ENCODE peak calls at places on chromosomes 7 and 10, in six cellular contexts. K is H7; L is EL; Y is WTC11; M is CD8-positive, alpha-beta T cell; Z is left colon. I is an unnamed sample.

GRCh38 chr7:46291601-46292150 is 370.6 kb upstream of the IGFBP3 start:
- DNase-seq in K (no peak), L (peak), Y (no peak), M (no peak), Z (no peak), I (no peak)

GRCh38 chr7:26639111-26639510 is 225.3 kb downstream of the SKAP2 start:
- DNase-seq in K (no peak), L (no peak), Y (no peak), M (no peak), Z (no peak), I (no peak)

GRCh38 chr10:108735380-108735779 is 1187.9 kb downstream of the XPNPEP1 start:
- DNase-seq in K (no peak), L (peak), Y (no peak), M (no peak), Z (no peak), I (no peak)

GRCh38 chr7:9488555-9488954 is 1055.1 kb downstream of the NXPH1 start:
- DNase-seq in K (no peak), L (peak), Y (no peak), M (no peak), Z (no peak), I (no peak)

GRCh38 chr10:110706690-110707098 is 62.6 kb downstream of the RBM20 start:
- DNase-seq in K (no peak), L (peak), Y (no peak), M (no peak), Z (no peak), I (peak)

GRCh38 chr10:92699518-92700272 is 9.9 kb downstream of the HHEX start:
- DNase-seq in K (peak), L (peak), Y (peak), M (no peak), Z (no peak), I (no peak)

GRCh38 chr7:7257899-7258692 is 75.8 kb downstream of the C1GALT1 start:
- DNase-seq in K (no peak), L (no peak), Y (no peak), M (no peak), Z (no peak), I (no peak)

GRCh38 chr7:102064361-102065025 is 222.2 kb upstream of the SH2B2 start:
- DNase-seq in K (peak), L (peak), Y (no peak), M (no peak), Z (no peak), I (no peak)

GRCh38 chr10:68666280-68666760 is 54.7 kb upstream of the CCAR1 start:
- DNase-seq in K (no peak), L (peak), Y (no peak), M (no peak), Z (no peak), I (no peak)

GRCh38 chr10:16814081-16814480 is 3.1 kb downstream of the RSU1 start:
- DNase-seq in K (no peak), L (no peak), Y (no peak), M (no peak), Z (no peak), I (no peak)

GRCh38 chr7:47804767-47805545 is 143.3 kb downstream of the PKD1L1 start:
- DNase-seq in K (no peak), L (peak), Y (no peak), M (no peak), Z (no peak), I (no peak)

GRCh38 chr7:46524350-46524749 is 603.3 kb upstream of the IGFBP3 start:
- DNase-seq in K (no peak), L (no peak), Y (no peak), M (no peak), Z (no peak), I (no peak)

GRCh38 chr10:114684085-114684821 is 26.2 kb upstream of the ABLIM1 start:
- DNase-seq in K (no peak), L (peak), Y (no peak), M (no peak), Z (peak), I (no peak)

GRCh38 chr7:113787106-113787505 is 131.7 kb downstream of the PPP1R3A start:
- DNase-seq in K (no peak), L (no peak), Y (no peak), M (no peak), Z (no peak), I (no peak)

GRCh38 chr7:31027161-31027965 is 24.7 kb upstream of the ADCYAP1R1 start:
- DNase-seq in K (peak), L (no peak), Y (peak), M (no peak), Z (peak), I (peak)

GRCh38 chr7:121214652-121215051 is 114.1 kb upstream of the WNT16 start:
- DNase-seq in K (no peak), L (no peak), Y (no peak), M (no peak), Z (no peak), I (no peak)

I was measured in NT2/D1.